ENCODE peak calls at places on chromosomes 16 and 17, in ten cellular contexts. Y, K, N, D, Q, H, V, O, X and U are unnamed samples.
A peak's percentile ranks its signal among the peaks of the same experiment; 100 is the strongest.

GRCh38 chr17:76200354-76200753 is 39.9 kb downstream of the RNF157 start:
- DNase-seq in N (no peak), D (no peak), K (no peak), Q (no peak), O (no peak), Y (no peak), V (no peak), X (no peak), H (no peak), U (no peak)

GRCh38 chr16:77600555-77600954 is 121.8 kb upstream of the NUDT7 start:
- DNase-seq in D (no peak), N (no peak), V (no peak), H (no peak), X (no peak), Q (no peak), Y (no peak), O (no peak), K (no peak), U (no peak)

GRCh38 chr17:54901230-54901847 is 687 bp downstream of the TOM1L1 start:
- DNase-seq in V (peak; percentile 34), K (no peak), X (no peak), N (no peak), Q (no peak), D (no peak), Y (no peak), H (no peak), O (no peak), U (no peak)

GRCh38 chr16:72474511-72475123 is 302.7 kb upstream of the PMFBP1 start:
- DNase-seq in X (peak; percentile 19), H (no peak), D (no peak), K (peak; percentile 16), N (no peak), Q (no peak), O (no peak), V (no peak), Y (no peak), U (no peak)

GRCh38 chr17:49456172-49456965 is 38.7 kb upstream of the NGFR start:
- DNase-seq in X (no peak), V (no peak), K (peak; percentile 50), D (no peak), O (no peak), Q (no peak), N (no peak), Y (no peak), H (no peak), U (no peak)

GRCh38 chr17:66542183-66542966 is 240.0 kb downstream of the PRKCA start:
- DNase-seq in K (no peak), D (no peak), H (no peak), O (no peak), Y (no peak), N (no peak), X (no peak), V (no peak), Q (no peak), U (no peak)

GRCh38 chr17:15257316-15257925 is 7.7 kb downstream of the PMP22 start:
- DNase-seq in Y (peak; percentile 92), N (peak; percentile 77), Q (peak; percentile 94), O (peak; percentile 94), X (peak; percentile 85), H (peak; percentile 81), K (peak; percentile 38), D (peak; percentile 78), V (peak; percentile 90), U (peak; percentile 84)

GRCh38 chr16:22326771-22327445 is 29.7 kb downstream of the POLR3E start:
- DNase-seq in K (no peak), V (no peak), Y (no peak), Q (peak; percentile 56), X (no peak), H (no peak), D (no peak), O (no peak), N (no peak), U (peak; percentile 41)

GRCh38 chr16:15811778-15812750 is 44.8 kb downstream of the MYH11 start:
- DNase-seq in H (peak; percentile 67), V (no peak), O (peak; percentile 76), D (no peak), K (peak; percentile 77), Y (no peak), N (peak; percentile 21), Q (peak; percentile 70), X (peak; percentile 48), U (no peak)

GRCh38 chr16:57609541-57610401 is 18.7 kb upstream of the ADGRG1 start:
- DNase-seq in N (peak; percentile 43), H (no peak), O (peak; percentile 46), D (no peak), Y (peak; percentile 62), Q (peak; percentile 69), X (no peak), V (peak; percentile 30), K (no peak), U (peak; percentile 49)

GRCh38 chr16:20611975-20612471 is 35.9 kb upstream of the ACSM2B start:
- DNase-seq in N (peak; percentile 90), Y (no peak), V (no peak), O (peak; percentile 85), K (no peak), H (peak; percentile 44), Q (peak; percentile 93), X (no peak), D (no peak), U (peak; percentile 74)

GRCh38 chr17:9935408-9935807 is 30.3 kb upstream of the RCVRN start:
- DNase-seq in D (no peak), O (no peak), V (no peak), Y (no peak), K (no peak), N (no peak), X (peak; percentile 22), Q (peak; percentile 81), H (peak; percentile 40), U (no peak)

GRCh38 chr16:75176926-75177325 is 28.6 kb downstream of the ZFP1 start:
- DNase-seq in V (no peak), Y (no peak), D (no peak), O (no peak), K (no peak), X (no peak), N (no peak), H (no peak), Q (no peak), U (no peak)
- H3K9me3 ChIP-seq in V (peaks cover 20% of the 10 kb centered on the region), Y (no peaks in the 10 kb centered on the region), D (peaks cover 42% of the 10 kb centered on the region), O (peaks cover 5% of the 10 kb centered on the region), K (peaks cover 33% of the 10 kb centered on the region), X (peaks cover 17% of the 10 kb centered on the region), N (peaks cover 10% of the 10 kb centered on the region), H (peaks cover 2% of the 10 kb centered on the region), Q (peaks cover 5% of the 10 kb centered on the region), U (peaks cover 11% of the 10 kb centered on the region)

GRCh38 chr17:48051278-48051677 is 3.1 kb downstream of the NFE2L1 start:
- DNase-seq in Y (peak; percentile 68), K (no peak), X (no peak), V (no peak), N (no peak), D (no peak), Q (peak; percentile 69), H (no peak), O (no peak), U (no peak)

GRCh38 chr17:48051706-48052486 is 3.7 kb downstream of the NFE2L1 start:
- DNase-seq in H (peak; percentile 81), K (no peak), O (no peak), X (peak; percentile 49), Y (peak; percentile 86), Q (peak; percentile 77), D (no peak), V (no peak), N (peak; percentile 37), U (no peak)

GRCh38 chr17:48054238-48055185 is 6.4 kb downstream of the NFE2L1 start:
- DNase-seq in O (peak; percentile 81), D (peak; percentile 76), N (peak; percentile 62), Y (peak; percentile 96), H (peak; percentile 64), K (no peak), X (peak; percentile 60), Q (peak; percentile 86), V (peak; percentile 100), U (peak; percentile 72)

GRCh38 chr17:48053758-48054237 is 5.6 kb downstream of the NFE2L1 start:
- DNase-seq in Q (no peak), Y (peak; percentile 63), X (no peak), O (no peak), V (peak; percentile 53), N (no peak), H (no peak), D (no peak), K (no peak), U (no peak)

DNA sequence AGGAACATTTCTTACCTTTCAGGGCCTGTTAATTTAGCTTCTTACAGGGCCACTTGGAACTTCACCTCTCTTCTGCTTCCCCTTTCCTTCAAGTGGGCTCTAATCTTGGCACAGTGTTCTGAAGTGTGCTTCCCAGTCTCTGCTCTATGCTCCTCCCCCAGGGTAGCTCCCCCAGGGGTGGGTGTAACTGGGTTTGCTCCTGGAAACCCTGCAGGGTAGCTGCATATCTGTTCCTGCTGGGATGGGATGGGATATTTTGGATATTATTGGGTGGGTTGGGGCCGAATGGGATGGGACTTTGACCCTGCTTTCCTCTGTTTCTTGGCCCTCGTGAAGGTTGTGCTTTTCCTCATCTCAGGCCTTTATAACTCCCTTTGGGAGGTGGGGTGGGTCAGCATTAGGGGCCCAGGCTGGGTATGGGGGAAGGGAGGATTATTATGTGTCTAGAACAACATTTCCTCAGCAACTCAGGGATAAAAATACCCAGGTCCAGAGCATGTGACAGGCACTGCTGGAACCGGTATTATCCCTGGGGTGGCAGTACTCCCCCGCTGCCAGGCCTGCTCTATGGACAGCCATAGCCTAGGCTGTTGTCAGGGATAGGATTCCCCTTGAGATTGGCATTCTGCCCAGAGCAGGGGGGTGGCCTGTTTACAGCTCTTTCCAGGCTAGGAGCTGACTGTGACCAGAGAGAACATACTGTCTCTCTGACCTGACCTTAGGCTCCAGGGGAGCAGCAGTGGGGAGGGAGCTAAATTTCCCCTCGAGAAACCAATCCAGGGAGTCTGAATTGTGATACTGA is 5.0 kb downstream of the NFE2L1 start:
- DNase-seq in D (peak; percentile 59), K (no peak), V (no peak), Q (peak; percentile 91), Y (peak; percentile 96), X (no peak), H (peak; percentile 88), O (no peak), N (peak; percentile 58), U (peak; percentile 35)
- H3K27ac ChIP-seq in D (peak overlapping the region; percentile 92), K (no peak overlapping the region), V (peak overlapping the region; percentile 42), Q (peak overlapping the region; percentile 90), Y (peak overlapping the region; percentile 19), X (peak overlapping the region; percentile 52), H (peak overlapping the region; percentile 95), O (peak overlapping the region; percentile 49), N (peak overlapping the region; percentile 7), U (peak overlapping the region; percentile 99)

DNA sequence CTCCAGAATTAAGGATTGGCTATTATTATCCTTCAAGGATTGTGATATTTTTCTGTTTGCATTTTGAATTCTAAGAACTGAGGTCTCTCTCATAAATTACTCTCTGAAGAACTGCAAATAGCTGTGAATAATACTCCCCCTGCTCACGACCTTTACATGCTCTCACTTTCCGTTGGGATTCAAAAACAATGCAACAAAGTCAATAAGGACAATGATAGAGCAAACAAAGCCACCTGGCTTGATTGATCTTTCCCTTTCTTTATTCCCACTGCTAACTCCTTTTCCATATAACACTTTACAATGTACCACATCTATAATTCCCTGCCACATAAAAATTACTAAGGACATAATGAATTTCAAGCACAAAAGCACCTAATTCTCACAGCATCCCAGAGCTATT is 523.0 kb upstream of the CA10 start:
- DNase-seq in Y (no peak), O (no peak), K (no peak), D (no peak), Q (no peak), N (no peak), V (no peak), X (no peak), H (no peak), U (no peak)
- H3K9me3 ChIP-seq in Y (no peaks in the 10 kb centered on the region), O (peaks cover 5% of the 10 kb centered on the region), K (peaks cover 16% of the 10 kb centered on the region), D (peaks cover 16% of the 10 kb centered on the region), Q (no peaks in the 10 kb centered on the region), N (no peaks in the 10 kb centered on the region), V (no peaks in the 10 kb centered on the region), X (no peaks in the 10 kb centered on the region), H (no peaks in the 10 kb centered on the region), U (peaks cover 9% of the 10 kb centered on the region)

GRCh38 chr17:68290268-68290954 is 516 bp downstream of the SLC16A6 start:
- DNase-seq in Q (peak; percentile 68), N (no peak), D (peak; percentile 71), K (no peak), X (peak; percentile 56), Y (peak; percentile 59), V (peak; percentile 65), H (no peak), O (peak; percentile 79), U (peak; percentile 77)
- H3K27ac ChIP-seq in Q (no peak overlapping the region), N (no peak overlapping the region), D (peak overlapping the region; percentile 92), K (no peak overlapping the region), X (peak overlapping the region; percentile 32), Y (no peak overlapping the region), V (no peak overlapping the region), H (no peak overlapping the region), O (no peak overlapping the region), U (peak overlapping the region; percentile 92)